ENCODE peak calls at places on chromosomes 2 and 18, in seven cellular contexts. B is fibroblast of lung, N is HFF-Myc, J is HL-60, V is tibial artery, P is colonic mucosa, T is endodermal cell. X is an unnamed sample.

GRCh38 chr2:25700221-25700660 is 26.9 kb upstream of the DTNB start:
- DNase-seq in B (peak), N (no peak), J (peak), V (no peak), P (no peak), T (no peak), X (peak)

GRCh38 chr2:217314021-217314460 is 454.2 kb upstream of the TNP1 start:
- DNase-seq in B (peak), N (peak), J (no peak), V (no peak), P (no peak), T (no peak), X (no peak)

GRCh38 chr2:9230881-9231280 is 24.3 kb downstream of the ASAP2 start:
- DNase-seq in B (no peak), N (no peak), J (peak), V (no peak), P (no peak), T (no peak), X (no peak)

GRCh38 chr18:61896767-61897166 is 4.0 kb upstream of the RNF152 start:
- DNase-seq in B (peak), N (no peak), J (no peak), V (peak), P (peak), T (peak), X (peak)

GRCh38 chr2:185787530-185788145 is 49.0 kb downstream of the FSIP2 start:
- DNase-seq in B (peak), N (no peak), J (no peak), V (no peak), P (no peak), T (no peak), X (peak)

GRCh38 chr2:223090540-223091235 is 38.7 kb downstream of the KCNE4 start:
- DNase-seq in B (no peak), N (no peak), J (no peak), V (no peak), P (no peak), T (no peak), X (no peak)

GRCh38 chr2:20065885-20066602 is 14.6 kb upstream of the LAPTM4A start:
- DNase-seq in B (peak), N (no peak), J (peak), V (no peak), P (peak), T (no peak), X (peak)

GRCh38 chr2:29528891-29529520 is 392.4 kb downstream of the ALK start:
- DNase-seq in B (peak), N (no peak), J (no peak), V (no peak), P (peak), T (no peak), X (peak)

GRCh38 chr2:69592511-69592910 is 51.0 kb downstream of the AAK1 start:
- DNase-seq in B (no peak), N (no peak), J (no peak), V (no peak), P (no peak), T (no peak), X (no peak)

GRCh38 chr2:229273384-229274338 is 2.6 kb upstream of the PID1 start:
- DNase-seq in B (peak), N (peak), J (peak), V (peak), P (peak), T (peak), X (peak)

GRCh38 chr2:158079672-158080071 is 22.0 kb upstream of the UPP2 start:
- DNase-seq in B (no peak), N (no peak), J (no peak), V (no peak), P (no peak), T (no peak), X (peak)

GRCh38 chr2:36734304-36734703 is 37.8 kb downstream of the VIT start:
- DNase-seq in B (peak), N (no peak), J (no peak), V (no peak), P (no peak), T (no peak), X (no peak)

GRCh38 chr2:38620282-38620977 is 17.7 kb upstream of the HNRNPLL start:
- DNase-seq in B (peak), N (no peak), J (no peak), V (no peak), P (no peak), T (no peak), X (peak)

GRCh38 chr2:138712212-138712979 is 67.8 kb downstream of the NXPH2 start:
- DNase-seq in B (peak), N (no peak), J (no peak), V (no peak), P (no peak), T (no peak), X (peak)

GRCh38 chr18:69787825-69788547 is 159.7 kb downstream of the CD226 start:
- DNase-seq in B (peak), N (no peak), J (peak), V (no peak), P (no peak), T (no peak), X (peak)

GRCh38 chr18:63969965-63970802 is at the start of gene SERPINB8:
- DNase-seq in B (peak), N (peak), J (peak), V (peak), P (peak), T (peak), X (peak)

GRCh38 chr18:5370332-5370731 is 74.8 kb upstream of the ZBTB14 start:
- DNase-seq in B (peak), N (no peak), J (no peak), V (no peak), P (no peak), T (no peak), X (peak)

GRCh38 chr18:42094875-42095274 is 139.8 kb downstream of the PIK3C3 start:
- DNase-seq in B (no peak), N (no peak), J (no peak), V (no peak), P (no peak), T (no peak), X (no peak)

GRCh38 chr2:230677182-230677946 is 35.3 kb upstream of the CAB39 start:
- DNase-seq in B (peak), N (no peak), J (no peak), V (no peak), P (no peak), T (peak), X (peak)

GRCh38 chr2:11097038-11097720 is 58.1 kb upstream of the SLC66A3 start:
- DNase-seq in B (peak), N (no peak), J (no peak), V (no peak), P (no peak), T (no peak), X (peak)

GRCh38 chr2:98833172-98833916 is 102.4 kb upstream of the MGAT4A start:
- DNase-seq in B (no peak), N (no peak), J (no peak), V (no peak), P (no peak), T (no peak), X (no peak)

GRCh38 chr18:76977108-76977621 is 154.8 kb downstream of the ZNF236 start:
- DNase-seq in B (no peak), N (no peak), J (no peak), V (no peak), P (peak), T (peak), X (no peak)

GRCh38 chr2:110854355-110855081 is 122.1 kb downstream of the ACOXL start:
- DNase-seq in B (no peak), N (no peak), J (peak), V (no peak), P (no peak), T (peak), X (no peak)

GRCh38 chr18:23302852-23303527 is 150.1 kb upstream of the RIOK3 start:
- DNase-seq in B (peak), N (no peak), J (no peak), V (no peak), P (no peak), T (peak), X (peak)

GRCh38 chr18:7598167-7599062 is 31.3 kb downstream of the PTPRM start:
- DNase-seq in B (peak), N (no peak), J (no peak), V (peak), P (no peak), T (no peak), X (peak)

GRCh38 chr18:36127866-36128845 is 984 bp downstream of the SLC39A6 start:
- DNase-seq in B (peak), N (no peak), J (no peak), V (peak), P (peak), T (peak), X (peak)

DNA sequence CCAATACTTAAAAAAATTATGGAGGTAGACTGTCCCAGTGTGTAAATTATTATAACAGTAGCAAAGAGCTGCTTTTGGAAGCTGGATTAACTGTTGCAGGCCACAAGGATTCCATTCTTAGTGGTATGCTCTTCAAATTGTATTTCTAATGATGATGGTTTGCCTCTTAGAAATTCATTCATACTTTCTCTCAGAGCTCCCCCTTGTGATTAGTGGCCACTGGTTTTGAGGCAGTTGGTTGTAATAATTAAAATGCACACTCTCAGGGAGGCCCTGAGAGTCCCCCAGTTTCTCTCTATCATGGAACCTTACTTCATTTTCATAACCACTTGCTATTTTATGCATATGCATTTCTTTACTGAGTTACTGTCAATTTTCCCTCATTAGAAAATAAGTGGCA is 122.5 kb downstream of the PLA2R1 start:
- DNase-seq in B (peak), N (no peak), J (peak), V (no peak), P (no peak), T (no peak), X (peak)
- TF ChIP-seq CTCF in B (peak), N (peak), J (peak), V (no peak), P (no peak), T (peak), X (peak)

DNA sequence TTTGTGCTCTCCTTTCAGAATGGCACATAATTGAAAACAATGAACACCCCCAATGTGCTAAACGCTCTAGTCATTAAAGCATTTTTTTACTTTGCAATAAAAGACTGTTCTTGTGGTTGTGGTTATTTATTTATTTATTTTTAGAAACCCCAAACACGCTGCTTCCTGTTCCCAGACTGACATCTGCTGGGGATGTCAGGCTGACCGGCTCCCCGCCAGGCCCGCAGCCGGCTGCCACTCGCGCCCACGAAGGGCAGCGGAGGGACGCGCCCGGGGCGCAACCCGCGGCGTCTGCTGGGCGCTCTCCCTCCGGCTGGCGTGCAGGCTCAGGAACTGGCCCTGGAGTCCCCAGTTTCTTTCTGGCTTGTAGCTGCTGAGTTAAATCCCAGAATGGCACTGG is 83.1 kb upstream of the SP3 start:
- DNase-seq in B (no peak), N (no peak), J (no peak), V (no peak), P (no peak), T (no peak), X (no peak)
- H3K4me3 ChIP-seq in B (no peak), N (no peak), J (no peak), V (no peak), P (no peak), T (no peak), X (no peak)

GRCh38 chr2:115483631-115484030 is 1041.2 kb downstream of the DPP10 start:
- DNase-seq in B (no peak), N (no peak), J (no peak), V (no peak), P (no peak), T (no peak), X (no peak)
- TF ChIP-seq CTCF in B (no peak), N (no peak), J (no peak), V (no peak), P (no peak), T (no peak), X (no peak)

GRCh38 chr2:213185147-213185822 is 33.9 kb upstream of the IKZF2 start:
- DNase-seq in B (no peak), N (no peak), J (no peak), V (no peak), P (no peak), T (no peak), X (no peak)

GRCh38 chr2:213187386-213187785 is 36.0 kb upstream of the IKZF2 start:
- DNase-seq in B (no peak), N (no peak), J (no peak), V (no peak), P (no peak), T (no peak), X (peak)

GRCh38 chr2:213188533-213188867 is 37.1 kb upstream of the IKZF2 start:
- DNase-seq in B (no peak), N (no peak), J (no peak), V (no peak), P (no peak), T (no peak), X (no peak)

GRCh38 chr2:213188971-213189899 is 37.8 kb upstream of the IKZF2 start:
- DNase-seq in B (peak), N (peak), J (no peak), V (no peak), P (no peak), T (peak), X (peak)

GRCh38 chr2:213187833-213188532 is 36.6 kb upstream of the IKZF2 start:
- DNase-seq in B (peak), N (peak), J (no peak), V (no peak), P (no peak), T (peak), X (peak)
- H3K4me3 ChIP-seq in B (no peak), N (no peak), J (no peak), V (no peak), P (no peak), T (no peak), X (no peak)

GRCh38 chr18:58232674-58233073 is 188.6 kb downstream of the NEDD4L start:
- DNase-seq in B (no peak), N (no peak), J (no peak), V (no peak), P (no peak), T (no peak), X (no peak)

GRCh38 chr18:58230438-58231179 is 186.6 kb downstream of the NEDD4L start:
- DNase-seq in B (no peak), N (no peak), J (no peak), V (no peak), P (peak), T (no peak), X (no peak)

GRCh38 chr18:58229162-58229561 is 185.1 kb downstream of the NEDD4L start:
- DNase-seq in B (no peak), N (no peak), J (no peak), V (no peak), P (no peak), T (no peak), X (no peak)

GRCh38 chr18:58234359-58234741 is 190.3 kb downstream of the NEDD4L start:
- DNase-seq in B (no peak), N (no peak), J (no peak), V (no peak), P (no peak), T (no peak), X (no peak)

GRCh38 chr18:58231930-58232329 is 187.9 kb downstream of the NEDD4L start:
- DNase-seq in B (no peak), N (no peak), J (no peak), V (no peak), P (no peak), T (no peak), X (no peak)
- TF ChIP-seq CTCF in B (peak), N (peak), J (peak), V (no peak), P (peak), T (peak), X (peak)

DNA sequence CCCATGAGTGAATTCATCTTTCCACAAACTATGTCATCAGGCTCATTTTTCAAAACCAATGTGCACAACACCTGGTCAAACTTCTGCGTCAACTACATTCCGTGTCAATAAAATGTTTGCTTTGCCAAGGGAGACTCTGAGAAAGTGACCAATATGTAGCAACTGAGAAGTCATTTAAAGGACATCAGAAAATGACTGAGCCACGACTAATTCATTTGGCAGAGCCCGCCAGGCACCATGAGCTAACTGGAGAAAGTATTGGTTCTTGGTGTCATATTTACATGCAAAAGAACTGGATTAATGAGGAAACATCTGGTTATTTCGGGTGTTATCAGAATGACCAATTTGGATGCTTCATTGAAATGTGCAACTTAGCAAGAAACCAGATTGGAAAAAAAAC is 7.2 kb downstream of the RND3 start:
- DNase-seq in B (peak), N (no peak), J (no peak), V (no peak), P (no peak), T (no peak), X (peak)
- H3K4me3 ChIP-seq in B (no peak), N (peak), J (no peak), V (no peak), P (no peak), T (no peak), X (no peak)

GRCh38 chr2:129253461-129253812 is 726.0 kb upstream of the RAB6C start:
- DNase-seq in B (no peak), N (no peak), J (peak), V (no peak), P (no peak), T (peak), X (no peak)
- TF ChIP-seq CTCF in B (no peak), N (no peak), J (peak), V (peak), P (peak), T (peak), X (peak)

GRCh38 chr2:54752439-54752838 is 29.0 kb downstream of the EML6 start:
- DNase-seq in B (no peak), N (no peak), J (no peak), V (no peak), P (no peak), T (no peak), X (no peak)

GRCh38 chr2:54760310-54760709 is 36.8 kb downstream of the EML6 start:
- DNase-seq in B (no peak), N (no peak), J (no peak), V (no peak), P (no peak), T (no peak), X (no peak)

GRCh38 chr2:54755641-54756326 is 32.3 kb downstream of the EML6 start:
- DNase-seq in B (no peak), N (no peak), J (peak), V (no peak), P (no peak), T (no peak), X (no peak)

GRCh38 chr2:54757496-54757895 is 34.0 kb downstream of the EML6 start:
- DNase-seq in B (no peak), N (no peak), J (peak), V (no peak), P (no peak), T (peak), X (peak)
- H3K4me3 ChIP-seq in B (no peak), N (no peak), J (no peak), V (no peak), P (no peak), T (no peak), X (no peak)